ENCODE peak calls at places on chromosomes 7 and 10, in eight cellular contexts. T, B, A, V, C, J, I and U are unnamed samples.

GRCh38 chr7:14507617-14508016 is 394.9 kb downstream of the DGKB start:
- DNase-seq in B (peak), C (no peak), J (no peak), A (no peak), T (no peak), V (peak), I (no peak), U (no peak)

GRCh38 chr10:52351911-52352310 is 37.8 kb downstream of the DKK1 start:
- DNase-seq in J (no peak), I (no peak), B (no peak), C (no peak), T (no peak), V (no peak), A (no peak), U (no peak)

GRCh38 chr10:71810048-71810750 is 36.9 kb upstream of the VSIR start:
- DNase-seq in V (no peak), T (no peak), C (no peak), I (no peak), J (no peak), A (no peak), B (no peak), U (no peak)

GRCh38 chr10:96693431-96693830 is 26.9 kb downstream of the PIK3AP1 start:
- DNase-seq in J (no peak), V (no peak), A (no peak), B (no peak), T (no peak), I (no peak), C (no peak), U (no peak)

GRCh38 chr10:48541144-48541795 is 63.6 kb downstream of the ARHGAP22 start:
- DNase-seq in V (no peak), B (peak), T (no peak), A (no peak), C (no peak), I (no peak), J (no peak), U (no peak)

GRCh38 chr7:95478139-95479037 is 7.4 kb upstream of the ASB4 start:
- DNase-seq in T (peak), A (no peak), V (no peak), I (peak), B (no peak), C (no peak), J (no peak), U (no peak)

GRCh38 chr7:106493041-106493731 is 167.8 kb downstream of the CCDC71L start:
- DNase-seq in I (peak), T (no peak), A (peak), V (no peak), J (no peak), C (no peak), B (peak), U (no peak)

GRCh38 chr10:124106241-124106905 is 13.0 kb upstream of the CHST15 start:
- DNase-seq in I (peak), J (peak), A (peak), V (peak), T (peak), B (peak), C (no peak), U (peak)

DNA sequence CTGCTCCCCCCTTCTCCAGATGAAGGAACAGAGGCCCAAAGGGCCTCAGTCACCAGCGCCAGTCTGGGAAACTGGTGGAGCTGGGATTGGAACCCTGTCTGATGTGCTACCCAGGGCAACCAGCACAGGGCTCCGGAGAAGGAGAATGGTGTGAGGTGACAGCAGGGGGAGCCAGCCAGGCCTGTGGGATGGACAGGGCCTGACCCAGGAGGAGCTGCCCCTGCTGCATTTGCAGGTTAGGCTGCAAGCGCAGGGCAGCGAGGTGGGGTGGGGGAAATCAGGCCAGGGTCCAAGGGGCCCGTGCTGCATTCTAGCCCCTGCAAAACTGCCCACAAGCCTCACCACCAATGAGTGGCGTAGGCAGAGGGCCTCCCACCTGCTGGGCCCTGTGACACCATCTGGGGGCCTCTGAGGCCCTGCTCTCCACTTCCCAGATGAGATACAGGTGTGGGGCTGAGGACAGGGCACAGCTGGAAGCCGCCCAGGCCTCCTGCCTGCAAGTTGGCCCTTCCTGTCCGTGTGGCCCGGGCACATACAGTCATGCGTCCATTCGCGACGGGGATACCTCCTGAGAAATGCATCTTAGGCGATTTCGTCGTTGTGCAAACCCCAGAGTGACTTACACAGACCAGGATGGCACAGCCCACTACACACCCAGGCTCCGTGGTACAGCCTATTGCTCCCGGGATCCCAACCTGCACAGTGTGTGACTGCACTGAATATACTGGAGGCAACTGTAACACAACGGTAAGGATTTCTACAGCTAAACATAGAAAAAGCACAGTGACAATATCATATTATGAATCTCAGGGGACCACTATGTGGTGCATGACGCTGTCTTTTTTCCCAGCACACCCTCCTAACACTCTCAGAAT is 45.2 kb downstream of the RASGEF1A start:
- DNase-seq in C (peak), I (peak), T (peak), B (no peak), J (no peak), V (no peak), A (peak), U (no peak)
- TF ChIP-seq CTCF in C (no peak), I (no peak), T (no peak), B (no peak), J (peak), V (no peak), A (no peak), U (no peak)

GRCh38 chr7:968205-968754 is 7.1 kb downstream of the COX19 start:
- DNase-seq in C (no peak), V (no peak), I (no peak), T (no peak), B (no peak), A (no peak), J (no peak), U (no peak)

GRCh38 chr7:967361-968082 is 7.8 kb downstream of the COX19 start:
- DNase-seq in V (no peak), B (no peak), C (no peak), J (no peak), A (no peak), I (no peak), T (no peak), U (no peak)

GRCh38 chr7:964401-965231 is 10.1 kb upstream of the ADAP1 start:
- DNase-seq in T (no peak), A (peak), J (no peak), C (peak), B (no peak), V (no peak), I (no peak), U (peak)

GRCh38 chr7:969403-969802 is 5.9 kb downstream of the COX19 start:
- DNase-seq in C (no peak), T (no peak), V (no peak), J (no peak), B (no peak), A (no peak), I (no peak), U (no peak)

GRCh38 chr7:966291-967069 is 8.9 kb downstream of the COX19 start:
- DNase-seq in C (peak), T (no peak), I (no peak), J (no peak), B (no peak), A (peak), V (no peak), U (no peak)
- TF ChIP-seq POLR2A in C (no peak), T (no peak), I (no peak), J (no peak), B (no peak), A (no peak), V (no peak), U (no peak)

DNA sequence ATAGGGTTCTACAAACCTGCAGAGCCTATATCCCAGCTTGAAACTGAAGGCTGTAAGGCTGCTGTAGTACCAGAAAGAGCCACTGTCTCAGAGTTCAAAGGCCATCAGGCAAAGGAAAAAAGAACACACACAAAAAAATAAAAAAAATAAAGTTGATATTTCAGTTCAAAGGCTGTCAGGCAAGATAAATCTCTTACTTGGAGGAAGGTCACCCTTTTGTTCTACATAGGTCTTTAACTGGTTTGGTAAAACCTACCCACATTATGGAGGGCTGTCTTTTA is 12.0 kb upstream of the TMEM26 start:
- DNase-seq in A (no peak), B (no peak), J (no peak), T (no peak), I (no peak), C (no peak), V (no peak), U (no peak)
- TF ChIP-seq CTCF in A (no peak), B (no peak), J (no peak), T (no peak), I (no peak), C (no peak), V (no peak), U (no peak)

GRCh38 chr7:22565315-22565811 is 65.4 kb upstream of the STEAP1B start:
- DNase-seq in I (no peak), C (peak), B (no peak), J (no peak), T (no peak), A (no peak), V (no peak), U (no peak)
- TF ChIP-seq POLR2A in I (no peak), C (no peak), B (no peak), J (no peak), T (no peak), A (no peak), V (no peak), U (no peak)